ENCODE peak calls at places on chromosome 16, in seven cellular contexts. P is stimulated activated CD4-positive, alpha-beta T cell treated with anti-CD3 and anti-CD28 coated beads, Interleukin-2, amount 100 ng/mL, for 24 hours; H is HT-29; M is GOT3; S is OCI-LY7; X is MV-4-11; E is smooth muscle cell of the brain vasculature. Y is an unnamed sample.

GRCh38 chr16:74710401-74710800 is 9.7 kb upstream of the MLKL start:
- DNase-seq in P (no peak), H (no peak), M (no peak), S (no peak), X (no peak), E (no peak), Y (no peak)

GRCh38 chr16:86567701-86568571 is 1.3 kb downstream of the FOXC2 start:
- DNase-seq in P (no peak), H (no peak), M (no peak), S (no peak), X (no peak), E (no peak), Y (peak; percentile 50)

GRCh38 chr16:69194488-69194887 is 7.5 kb downstream of the SNTB2 start:
- DNase-seq in P (no peak), H (no peak), M (no peak), S (no peak), X (no peak), E (no peak), Y (no peak)

GRCh38 chr16:85582177-85582888 is 30.8 kb upstream of the GSE1 start:
- DNase-seq in P (no peak), H (no peak), M (no peak), S (no peak), X (no peak), E (no peak), Y (no peak)

GRCh38 chr16:31064882-31065461 is 9.1 kb downstream of the ZNF668 start:
- DNase-seq in P (no peak), H (peak; percentile 57), M (no peak), S (no peak), X (no peak), E (peak; percentile 66), Y (peak; percentile 100)

GRCh38 chr16:88859381-88860091 is 2.6 kb downstream of the TRAPPC2L start:
- DNase-seq in P (no peak), H (no peak), M (no peak), S (no peak), X (no peak), E (no peak), Y (no peak)

GRCh38 chr16:457732-458400 is 32.4 kb downstream of the RAB11FIP3 start:
- DNase-seq in P (no peak), H (peak; percentile 10), M (no peak), S (no peak), X (no peak), E (no peak), Y (peak; percentile 69)

GRCh38 chr16:1119766-1120611 is 23.9 kb upstream of the C1QTNF8 start:
- DNase-seq in P (no peak), H (peak; percentile 43), M (no peak), S (peak; percentile 46), X (no peak), E (no peak), Y (peak; percentile 27)

GRCh38 chr16:11963706-11964105 is 1.3 kb upstream of the TNFRSF17 start:
- DNase-seq in P (no peak), H (no peak), M (no peak), S (peak; percentile 19), X (no peak), E (no peak), Y (no peak)

GRCh38 chr16:84985079-84986065 is 26.0 kb downstream of the ZDHHC7 start:
- DNase-seq in P (no peak), H (no peak), M (peak; percentile 13), S (no peak), X (peak; percentile 50), E (no peak), Y (peak; percentile 93)

GRCh38 chr16:89341274-89341673 is 123.8 kb downstream of the ZNF778 start:
- DNase-seq in P (no peak), H (no peak), M (no peak), S (no peak), X (no peak), E (no peak), Y (no peak)

GRCh38 chr16:15958703-15959348 is 9.4 kb downstream of the ABCC1 start:
- DNase-seq in P (no peak), H (no peak), M (no peak), S (no peak), X (no peak), E (no peak), Y (no peak)

GRCh38 chr16:54507091-54507490 is 220.5 kb upstream of the IRX3 start:
- DNase-seq in P (no peak), H (no peak), M (no peak), S (no peak), X (no peak), E (no peak), Y (no peak)

GRCh38 chr16:30756781-30757100 is 5.1 kb downstream of the CFAP119 start:
- DNase-seq in P (no peak), H (no peak), M (no peak), S (no peak), X (no peak), E (no peak), Y (no peak)

Y was measured in LHCN-M2.